ENCODE peak calls at places on chromosomes 3 and 15, in five cellular contexts. F is A673, U is heart right ventricle, O is cardiac fibroblast, E is HFFc6. K is an unnamed sample.

GRCh38 chr3:72745146-72745976 is 102.9 kb downstream of the SHQ1 start:
- DNase-seq in O (no peak), F (no peak), E (no peak), U (no peak), K (peak)

GRCh38 chr3:58521002-58521670 is 15.9 kb downstream of the ACOX2 start:
- DNase-seq in E (no peak), O (no peak), F (no peak), U (no peak), K (no peak)

GRCh38 chr15:58264068-58264971 is 126.1 kb downstream of the AQP9 start:
- DNase-seq in U (no peak), F (no peak), E (no peak), O (no peak), K (no peak)

GRCh38 chr3:129365779-129366178 is 62.7 kb downstream of the EFCAB12 start:
- DNase-seq in O (no peak), U (no peak), E (no peak), F (no peak), K (no peak)

GRCh38 chr15:70126382-70126781 is 28.7 kb upstream of the TLE3 start:
- DNase-seq in O (no peak), U (no peak), F (no peak), E (no peak), K (no peak)

GRCh38 chr3:127002195-127003174 is 19.6 kb downstream of the PLXNA1 start:
- DNase-seq in E (peak), U (peak), F (peak), O (peak), K (peak)

GRCh38 chr15:26883466-26883865 is 16.6 kb downstream of the GABRA5 start:
- DNase-seq in E (no peak), F (no peak), U (no peak), O (no peak), K (no peak)

GRCh38 chr15:69576035-69576526 is 123.5 kb downstream of the RPLP1 start:
- DNase-seq in U (peak), O (peak), E (no peak), F (peak), K (peak)

GRCh38 chr3:90016492-90017065 is 909.2 kb downstream of the EPHA3 start:
- DNase-seq in F (no peak), U (no peak), E (no peak), O (peak), K (no peak)

GRCh38 chr3:112681822-112682325 is 40.9 kb upstream of the CCDC80 start:
- DNase-seq in U (no peak), F (no peak), O (peak), E (peak), K (no peak)

GRCh38 chr3:193782747-193783146 is 189.7 kb downstream of the OPA1 start:
- DNase-seq in O (no peak), F (peak), E (no peak), U (no peak), K (no peak)

GRCh38 chr15:76963596-76963995 is 31.3 kb upstream of the PSTPIP1 start:
- DNase-seq in F (no peak), O (no peak), U (no peak), E (no peak), K (no peak)
- TF ChIP-seq CTCF in F (no peak), O (no peak), U (no peak), E (peak), K (no peak)

GRCh38 chr3:28800203-28800602 is 451.6 kb upstream of the AZI2 start:
- DNase-seq in O (no peak), F (no peak), E (no peak), U (no peak), K (no peak)

DNA sequence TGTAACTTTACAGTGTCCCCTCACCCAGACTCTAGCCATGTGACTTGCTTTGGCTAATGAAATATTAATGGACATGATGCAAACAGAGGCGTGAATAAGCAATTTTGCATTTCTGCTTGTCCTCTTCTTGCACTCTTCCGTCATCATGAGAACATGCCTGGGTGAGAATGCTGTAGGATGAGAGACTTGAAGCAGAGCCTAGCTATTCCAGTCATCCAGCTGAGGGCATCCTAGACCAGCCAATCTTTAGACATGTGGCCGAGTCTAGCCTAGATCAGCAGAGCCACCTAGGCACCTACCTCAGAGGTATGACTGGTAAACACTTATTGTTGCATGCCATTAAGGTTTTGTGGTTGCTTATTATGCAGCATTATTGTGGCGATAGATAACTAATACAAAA is 450.5 kb upstream of the AZI2 start:
- DNase-seq in U (no peak), O (peak), E (no peak), F (peak), K (no peak)
- TF ChIP-seq CTCF in U (no peak), O (no peak), E (no peak), F (peak), K (no peak)

GRCh38 chr3:99633887-99634558 is 4.4 kb upstream of the COL8A1 start:
- DNase-seq in O (peak), E (no peak), F (no peak), U (no peak), K (no peak)

GRCh38 chr3:99626415-99626788 is 12.0 kb upstream of the COL8A1 start:
- DNase-seq in O (no peak), U (no peak), F (no peak), E (no peak), K (no peak)

GRCh38 chr3:99627062-99627826 is 11.2 kb upstream of the COL8A1 start:
- DNase-seq in F (no peak), U (no peak), E (peak), O (peak), K (no peak)

GRCh38 chr3:99634881-99635280 is 3.5 kb upstream of the COL8A1 start:
- DNase-seq in O (peak), F (no peak), E (no peak), U (no peak), K (no peak)

GRCh38 chr3:99630815-99631214 is 7.6 kb upstream of the COL8A1 start:
- DNase-seq in U (no peak), O (no peak), E (no peak), F (no peak), K (no peak)
- TF ChIP-seq CTCF in U (no peak), O (no peak), E (no peak), F (no peak), K (no peak)

DNA sequence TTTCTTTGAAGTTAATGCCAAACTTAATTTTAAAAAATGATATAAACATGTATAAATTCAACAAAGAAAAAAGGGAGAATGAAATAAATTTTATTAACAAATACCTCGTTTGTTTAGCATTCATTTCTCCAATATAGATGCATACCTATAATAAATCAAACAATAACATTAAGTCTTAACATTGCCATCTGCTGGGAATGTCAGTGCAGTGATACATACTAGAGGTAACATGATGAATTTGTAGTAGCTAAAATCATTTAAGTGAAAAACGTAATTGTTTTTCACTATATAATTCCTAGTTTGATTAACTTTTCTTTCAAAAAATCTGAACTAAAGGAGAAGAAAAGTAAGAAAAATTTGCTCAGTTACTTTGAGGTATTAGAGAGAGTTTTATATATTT is 340.2 kb upstream of the CBLB start:
- DNase-seq in U (no peak), E (peak), O (peak), F (peak), K (no peak)
- TF ChIP-seq CTCF in U (no peak), E (peak), O (peak), F (peak), K (no peak)

GRCh38 chr15:96474274-96474673 is 143.8 kb downstream of the NR2F2 start:
- DNase-seq in U (no peak), O (no peak), E (no peak), F (no peak), K (no peak)

GRCh38 chr15:96473556-96473955 is 143.1 kb downstream of the NR2F2 start:
- DNase-seq in O (no peak), U (peak), F (no peak), E (no peak), K (no peak)

GRCh38 chr15:96472647-96473046 is 142.1 kb downstream of the NR2F2 start:
- DNase-seq in F (no peak), O (no peak), E (no peak), U (no peak), K (no peak)

DNA sequence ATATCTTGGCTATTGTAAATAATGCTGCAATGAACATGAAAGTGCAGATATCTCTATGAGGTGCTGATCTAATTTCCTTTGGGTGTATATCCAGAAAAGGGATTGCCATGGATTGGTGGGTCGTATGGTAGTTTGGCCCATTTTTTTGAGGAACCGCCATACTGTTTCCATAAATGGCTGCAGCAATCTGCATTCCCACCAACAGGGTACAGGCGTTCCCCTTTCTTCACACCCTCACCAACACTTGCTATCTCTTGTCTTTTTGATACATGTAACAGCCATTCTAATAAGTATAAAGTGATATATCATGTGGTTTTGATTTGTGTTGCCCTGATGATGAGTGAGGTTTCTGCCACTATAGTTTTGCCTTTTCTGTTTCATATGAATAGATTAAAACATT is 146.7 kb downstream of the NR2F2 start:
- DNase-seq in O (no peak), F (no peak), E (no peak), U (no peak), K (no peak)
- TF ChIP-seq CTCF in O (no peak), F (no peak), E (peak), U (no peak), K (no peak)

DNA sequence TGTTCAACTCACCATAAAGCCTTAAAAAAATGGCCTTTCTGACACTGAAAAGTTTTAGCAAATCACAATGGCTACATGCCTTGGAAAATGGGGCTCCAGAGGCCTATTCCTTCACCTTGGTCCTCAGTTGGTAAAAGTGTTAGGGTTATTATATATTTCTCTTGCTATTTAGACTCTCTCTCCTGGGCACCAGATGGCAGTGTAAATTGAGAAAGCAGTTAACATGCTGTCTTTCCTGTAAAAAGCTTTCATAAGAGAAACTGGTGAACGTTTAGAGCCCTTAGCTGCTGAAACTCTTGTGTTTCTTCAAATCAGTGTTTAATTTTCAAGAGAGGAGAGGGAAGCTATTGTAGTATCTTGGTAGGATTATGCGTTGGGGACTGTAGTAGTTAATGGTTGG is 89.9 kb downstream of the LRTM1 start:
- DNase-seq in F (no peak), O (peak), E (peak), U (no peak), K (no peak)
- TF ChIP-seq CTCF in F (peak), O (peak), E (peak), U (no peak), K (no peak)

GRCh38 chr3:87173071-87173470 is 54.0 kb upstream of the CHMP2B start:
- DNase-seq in U (no peak), F (no peak), E (peak), O (no peak), K (no peak)

GRCh38 chr3:87164245-87164644 is 62.9 kb upstream of the CHMP2B start:
- DNase-seq in U (no peak), O (no peak), E (no peak), F (no peak), K (no peak)

GRCh38 chr3:87173776-87174175 is 53.3 kb upstream of the CHMP2B start:
- DNase-seq in E (no peak), F (peak), O (no peak), U (no peak), K (no peak)

GRCh38 chr3:87167634-87168456 is 59.3 kb upstream of the CHMP2B start:
- DNase-seq in U (peak), F (peak), O (peak), E (peak), K (no peak)
- TF ChIP-seq CTCF in U (no peak), F (peak), O (peak), E (peak), K (peak)

DNA sequence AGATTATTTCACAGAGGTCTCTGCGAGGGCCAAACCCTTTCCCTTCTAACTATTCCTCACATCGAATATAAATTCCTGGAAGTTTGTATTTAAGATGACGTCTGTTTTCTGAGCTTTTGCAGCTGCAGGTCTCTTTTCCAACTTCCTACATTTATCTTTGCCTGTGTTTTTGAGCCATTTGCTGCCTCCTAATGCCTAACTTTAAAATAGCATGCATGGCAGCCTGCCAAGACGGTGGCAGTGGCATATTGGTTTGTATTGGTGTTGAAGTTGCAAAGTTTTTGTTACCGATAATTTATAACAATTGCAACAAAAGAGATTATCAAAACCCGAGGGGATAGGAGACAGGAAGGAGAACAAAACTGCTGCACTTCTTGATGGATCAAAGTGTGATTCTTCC is 187.1 kb upstream of the DNAJC19 start:
- DNase-seq in O (peak), U (peak), F (peak), E (peak), K (peak)
- TF ChIP-seq CTCF in O (peak), U (no peak), F (peak), E (peak), K (peak)

GRCh38 chr3:132642539-132642847 is 17.1 kb downstream of the ACAD11 start:
- DNase-seq in F (no peak), U (no peak), O (no peak), E (no peak), K (no peak)
- TF ChIP-seq CTCF in F (no peak), U (no peak), O (no peak), E (peak), K (no peak)

K was measured in stomach.